ENCODE peak calls at places on chromosomes 2 and 18, in seven cellular contexts. One of them, this sample, is unnamed.
A peak's percentile ranks its signal among the peaks of the same experiment; 100 is the strongest.

GRCh38 chr2:168773719-168774521 is 28.5 kb upstream of the NOSTRIN start:
- DNase-seq in progenitor cell of endocrine pancreas: peak; percentile 14
- DNase-seq in mucosa of descending colon: peak; percentile 52
- DNase-seq in Calu3: peak; percentile 85
- DNase-seq in cardiac muscle cell: peak; percentile 58
- DNase-seq in GM12864: no peak
- DNase-seq in thoracic aorta: no peak
- DNase-seq in this sample: peak; percentile 71

GRCh38 chr2:182852090-182852489 is 14.3 kb downstream of the FRZB start:
- DNase-seq in progenitor cell of endocrine pancreas: no peak
- DNase-seq in mucosa of descending colon: no peak
- DNase-seq in Calu3: peak; percentile 8
- DNase-seq in cardiac muscle cell: peak; percentile 23
- DNase-seq in GM12864: no peak
- DNase-seq in thoracic aorta: no peak
- DNase-seq in this sample: no peak

GRCh38 chr18:23156134-23156533 is 20.8 kb downstream of the CABLES1 start:
- DNase-seq in progenitor cell of endocrine pancreas: no peak
- DNase-seq in mucosa of descending colon: no peak
- DNase-seq in Calu3: no peak
- DNase-seq in cardiac muscle cell: no peak
- DNase-seq in GM12864: no peak
- DNase-seq in thoracic aorta: no peak
- DNase-seq in this sample: no peak

GRCh38 chr2:106057206-106057605 is 136.9 kb downstream of the UXS1 start:
- DNase-seq in progenitor cell of endocrine pancreas: no peak
- DNase-seq in mucosa of descending colon: no peak
- DNase-seq in Calu3: peak; percentile 13
- DNase-seq in cardiac muscle cell: no peak
- DNase-seq in GM12864: no peak
- DNase-seq in thoracic aorta: no peak
- DNase-seq in this sample: no peak

GRCh38 chr2:39469807-39470206 is 32.7 kb upstream of the MAP4K3 start:
- DNase-seq in progenitor cell of endocrine pancreas: no peak
- DNase-seq in mucosa of descending colon: no peak
- DNase-seq in Calu3: peak; percentile 41
- DNase-seq in cardiac muscle cell: peak; percentile 45
- DNase-seq in GM12864: peak; percentile 65
- DNase-seq in thoracic aorta: no peak
- DNase-seq in this sample: no peak

GRCh38 chr18:63730788-63731187 is 28.0 kb downstream of the SERPINB11 start:
- DNase-seq in progenitor cell of endocrine pancreas: no peak
- DNase-seq in mucosa of descending colon: no peak
- DNase-seq in Calu3: no peak
- DNase-seq in cardiac muscle cell: no peak
- DNase-seq in GM12864: no peak
- DNase-seq in thoracic aorta: no peak
- DNase-seq in this sample: no peak

GRCh38 chr2:164538250-164538866 is 82.9 kb downstream of the GRB14 start:
- DNase-seq in progenitor cell of endocrine pancreas: no peak
- DNase-seq in mucosa of descending colon: no peak
- DNase-seq in Calu3: peak; percentile 25
- DNase-seq in cardiac muscle cell: peak; percentile 63
- DNase-seq in GM12864: no peak
- DNase-seq in thoracic aorta: no peak
- DNase-seq in this sample: no peak

GRCh38 chr2:28821295-28821958 is 10.8 kb downstream of the SPDYA start:
- DNase-seq in progenitor cell of endocrine pancreas: peak; percentile 49
- DNase-seq in mucosa of descending colon: no peak
- DNase-seq in Calu3: peak; percentile 74
- DNase-seq in cardiac muscle cell: peak; percentile 56
- DNase-seq in GM12864: peak; percentile 31
- DNase-seq in thoracic aorta: no peak
- DNase-seq in this sample: no peak

GRCh38 chr2:197504512-197504911 is 4.3 kb downstream of the HSPE1 start:
- DNase-seq in progenitor cell of endocrine pancreas: no peak
- DNase-seq in mucosa of descending colon: no peak
- DNase-seq in Calu3: no peak
- DNase-seq in cardiac muscle cell: no peak
- DNase-seq in GM12864: no peak
- DNase-seq in thoracic aorta: no peak
- DNase-seq in this sample: no peak

GRCh38 chr2:239642406-239643004 is 241.7 kb upstream of the HDAC4 start:
- DNase-seq in progenitor cell of endocrine pancreas: no peak
- DNase-seq in mucosa of descending colon: no peak
- DNase-seq in Calu3: no peak
- DNase-seq in cardiac muscle cell: no peak
- DNase-seq in GM12864: no peak
- DNase-seq in thoracic aorta: no peak
- DNase-seq in this sample: no peak

GRCh38 chr2:39922679-39923416 is 143.8 kb upstream of the THUMPD2 start:
- DNase-seq in progenitor cell of endocrine pancreas: no peak
- DNase-seq in mucosa of descending colon: no peak
- DNase-seq in Calu3: no peak
- DNase-seq in cardiac muscle cell: no peak
- DNase-seq in GM12864: no peak
- DNase-seq in thoracic aorta: no peak
- DNase-seq in this sample: no peak

GRCh38 chr2:201448701-201449100 is 2.6 kb downstream of the TRAK2 start:
- DNase-seq in progenitor cell of endocrine pancreas: no peak
- DNase-seq in mucosa of descending colon: no peak
- DNase-seq in Calu3: no peak
- DNase-seq in cardiac muscle cell: no peak
- DNase-seq in GM12864: no peak
- DNase-seq in thoracic aorta: no peak
- DNase-seq in this sample: no peak

GRCh38 chr2:191478754-191479679 is 198.9 kb upstream of the NABP1 start:
- DNase-seq in progenitor cell of endocrine pancreas: no peak
- DNase-seq in mucosa of descending colon: no peak
- DNase-seq in Calu3: peak; percentile 7
- DNase-seq in cardiac muscle cell: peak; percentile 73
- DNase-seq in GM12864: no peak
- DNase-seq in thoracic aorta: no peak
- DNase-seq in this sample: peak; percentile 50

GRCh38 chr2:32739679-32740078 is 111.8 kb downstream of the TTC27 start:
- DNase-seq in progenitor cell of endocrine pancreas: no peak
- DNase-seq in mucosa of descending colon: no peak
- DNase-seq in Calu3: no peak
- DNase-seq in cardiac muscle cell: no peak
- DNase-seq in GM12864: no peak
- DNase-seq in thoracic aorta: no peak
- DNase-seq in this sample: no peak

GRCh38 chr18:38019292-38019691 is 453.7 kb upstream of the CELF4 start:
- DNase-seq in progenitor cell of endocrine pancreas: no peak
- DNase-seq in mucosa of descending colon: no peak
- DNase-seq in Calu3: no peak
- DNase-seq in cardiac muscle cell: peak; percentile 34
- DNase-seq in GM12864: no peak
- DNase-seq in thoracic aorta: no peak
- DNase-seq in this sample: no peak

GRCh38 chr2:128241896-128242295 is 76.8 kb downstream of the HS6ST1 start:
- DNase-seq in progenitor cell of endocrine pancreas: no peak
- DNase-seq in mucosa of descending colon: no peak
- DNase-seq in Calu3: no peak
- DNase-seq in cardiac muscle cell: no peak
- DNase-seq in GM12864: no peak
- DNase-seq in thoracic aorta: no peak
- DNase-seq in this sample: no peak

DNA sequence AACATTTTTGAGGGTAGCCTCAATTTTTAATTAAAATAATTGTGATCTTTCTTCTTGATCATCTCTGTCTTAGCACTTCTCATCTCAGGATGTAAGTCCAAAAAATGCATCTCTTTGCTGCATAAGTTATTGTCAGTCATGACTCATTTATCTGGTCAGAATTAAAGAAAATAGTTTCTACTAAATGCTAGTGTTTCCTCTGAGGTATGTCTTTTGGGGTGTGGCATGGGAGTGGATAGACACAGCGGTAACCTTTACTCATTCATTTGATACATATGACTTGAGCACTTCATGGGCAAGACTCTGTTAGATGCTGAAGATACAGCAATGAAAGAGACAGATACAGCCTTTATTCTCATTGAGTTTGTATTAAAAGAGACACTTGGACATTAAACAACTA is 284.7 kb downstream of the IRS1 start:
- DNase-seq in progenitor cell of endocrine pancreas: no peak
- DNase-seq in mucosa of descending colon: no peak
- DNase-seq in Calu3: no peak
- DNase-seq in cardiac muscle cell: no peak
- DNase-seq in GM12864: no peak
- DNase-seq in thoracic aorta: no peak
- DNase-seq in this sample: no peak
- TF ChIP-seq CTCF in progenitor cell of endocrine pancreas: no peak
- TF ChIP-seq CTCF in mucosa of descending colon: no peak
- TF ChIP-seq CTCF in Calu3: no peak
- TF ChIP-seq CTCF in cardiac muscle cell: no peak
- TF ChIP-seq CTCF in GM12864: no peak
- TF ChIP-seq CTCF in thoracic aorta: no peak
- TF ChIP-seq CTCF in this sample: no peak

GRCh38 chr2:79084495-79085135 is 3.2 kb downstream of the REG1B start:
- DNase-seq in progenitor cell of endocrine pancreas: no peak
- DNase-seq in mucosa of descending colon: no peak
- DNase-seq in Calu3: no peak
- DNase-seq in cardiac muscle cell: no peak
- DNase-seq in GM12864: no peak
- DNase-seq in thoracic aorta: no peak
- DNase-seq in this sample: no peak
- TF ChIP-seq CTCF in progenitor cell of endocrine pancreas: no peak
- TF ChIP-seq CTCF in mucosa of descending colon: no peak
- TF ChIP-seq CTCF in Calu3: no peak
- TF ChIP-seq CTCF in cardiac muscle cell: no peak
- TF ChIP-seq CTCF in GM12864: no peak
- TF ChIP-seq CTCF in thoracic aorta: no peak
- TF ChIP-seq CTCF in this sample: no peak

GRCh38 chr2:74441690-74442482 is at the start of gene RTKN:
- DNase-seq in progenitor cell of endocrine pancreas: peak; percentile 48
- DNase-seq in mucosa of descending colon: peak; percentile 87
- DNase-seq in Calu3: peak; percentile 89
- DNase-seq in cardiac muscle cell: peak; percentile 58
- DNase-seq in GM12864: no peak
- DNase-seq in thoracic aorta: no peak
- DNase-seq in this sample: peak; percentile 49
- TF ChIP-seq CTCF in progenitor cell of endocrine pancreas: no peak
- TF ChIP-seq CTCF in mucosa of descending colon: no peak
- TF ChIP-seq CTCF in Calu3: no peak
- TF ChIP-seq CTCF in cardiac muscle cell: no peak
- TF ChIP-seq CTCF in GM12864: no peak
- TF ChIP-seq CTCF in thoracic aorta: no peak
- TF ChIP-seq CTCF in this sample: no peak

GRCh38 chr18:75226956-75227316 is 16.3 kb downstream of the TSHZ1 start:
- DNase-seq in progenitor cell of endocrine pancreas: no peak
- DNase-seq in mucosa of descending colon: no peak
- DNase-seq in Calu3: no peak
- DNase-seq in cardiac muscle cell: no peak
- DNase-seq in GM12864: no peak
- DNase-seq in thoracic aorta: no peak
- DNase-seq in this sample: no peak
- TF ChIP-seq CTCF in progenitor cell of endocrine pancreas: no peak
- TF ChIP-seq CTCF in mucosa of descending colon: no peak
- TF ChIP-seq CTCF in Calu3: no peak
- TF ChIP-seq CTCF in cardiac muscle cell: no peak
- TF ChIP-seq CTCF in GM12864: no peak
- TF ChIP-seq CTCF in thoracic aorta: no peak
- TF ChIP-seq CTCF in this sample: no peak

GRCh38 chr2:236607471-236608307 is 38.1 kb downstream of the ACKR3 start:
- DNase-seq in progenitor cell of endocrine pancreas: no peak
- DNase-seq in mucosa of descending colon: no peak
- DNase-seq in Calu3: no peak
- DNase-seq in cardiac muscle cell: no peak
- DNase-seq in GM12864: no peak
- DNase-seq in thoracic aorta: no peak
- DNase-seq in this sample: no peak
- TF ChIP-seq CTCF in progenitor cell of endocrine pancreas: peak; percentile 30
- TF ChIP-seq CTCF in mucosa of descending colon: no peak
- TF ChIP-seq CTCF in Calu3: no peak
- TF ChIP-seq CTCF in cardiac muscle cell: peak; percentile 9
- TF ChIP-seq CTCF in GM12864: peak; percentile 11
- TF ChIP-seq CTCF in thoracic aorta: no peak
- TF ChIP-seq CTCF in this sample: no peak

GRCh38 chr2:38180754-38181153 is 104.8 kb upstream of the CYP1B1 start:
- DNase-seq in progenitor cell of endocrine pancreas: no peak
- DNase-seq in mucosa of descending colon: no peak
- DNase-seq in Calu3: no peak
- DNase-seq in cardiac muscle cell: no peak
- DNase-seq in GM12864: no peak
- DNase-seq in thoracic aorta: no peak
- DNase-seq in this sample: no peak

GRCh38 chr2:38174646-38175096 is 98.7 kb upstream of the CYP1B1 start:
- DNase-seq in progenitor cell of endocrine pancreas: no peak
- DNase-seq in mucosa of descending colon: no peak
- DNase-seq in Calu3: no peak
- DNase-seq in cardiac muscle cell: no peak
- DNase-seq in GM12864: no peak
- DNase-seq in thoracic aorta: no peak
- DNase-seq in this sample: no peak

GRCh38 chr2:38178556-38179419 is 102.8 kb upstream of the CYP1B1 start:
- DNase-seq in progenitor cell of endocrine pancreas: no peak
- DNase-seq in mucosa of descending colon: no peak
- DNase-seq in Calu3: peak; percentile 4
- DNase-seq in cardiac muscle cell: no peak
- DNase-seq in GM12864: peak; percentile 51
- DNase-seq in thoracic aorta: no peak
- DNase-seq in this sample: no peak

GRCh38 chr2:38176619-38177021 is 100.7 kb upstream of the CYP1B1 start:
- DNase-seq in progenitor cell of endocrine pancreas: no peak
- DNase-seq in mucosa of descending colon: no peak
- DNase-seq in Calu3: no peak
- DNase-seq in cardiac muscle cell: no peak
- DNase-seq in GM12864: no peak
- DNase-seq in thoracic aorta: no peak
- DNase-seq in this sample: no peak

GRCh38 chr2:38178142-38178541 is 102.2 kb upstream of the CYP1B1 start:
- DNase-seq in progenitor cell of endocrine pancreas: no peak
- DNase-seq in mucosa of descending colon: no peak
- DNase-seq in Calu3: no peak
- DNase-seq in cardiac muscle cell: no peak
- DNase-seq in GM12864: no peak
- DNase-seq in thoracic aorta: no peak
- DNase-seq in this sample: no peak
- TF ChIP-seq CTCF in progenitor cell of endocrine pancreas: no peak
- TF ChIP-seq CTCF in mucosa of descending colon: no peak
- TF ChIP-seq CTCF in Calu3: no peak
- TF ChIP-seq CTCF in cardiac muscle cell: peak; percentile 16
- TF ChIP-seq CTCF in GM12864: no peak
- TF ChIP-seq CTCF in thoracic aorta: no peak
- TF ChIP-seq CTCF in this sample: no peak

This sample was measured in glutamatergic neuron.